ENCODE peak calls at places on chromosome 18, in four cellular contexts. One of them, this sample, is unnamed.

GRCh38 chr18:79529296-79529695 is 133.6 kb downstream of the NFATC1 start:
- DNase-seq in choroid plexus epithelial cell: no peak
- DNase-seq in GM23248: no peak
- DNase-seq in iris pigment epithelial cell: no peak
- DNase-seq in this sample: no peak

GRCh38 chr18:78971511-78972245 is 7.9 kb upstream of the SALL3 start:
- DNase-seq in choroid plexus epithelial cell: no peak
- DNase-seq in GM23248: no peak
- DNase-seq in iris pigment epithelial cell: no peak
- DNase-seq in this sample: no peak

GRCh38 chr18:49850636-49851035 is 37.3 kb upstream of the ACAA2 start:
- DNase-seq in choroid plexus epithelial cell: no peak
- DNase-seq in GM23248: no peak
- DNase-seq in iris pigment epithelial cell: no peak
- DNase-seq in this sample: no peak

GRCh38 chr18:63681449-63682381 is 20.0 kb upstream of the SERPINB3 start:
- DNase-seq in iris pigment epithelial cell: no peak
- DNase-seq in choroid plexus epithelial cell: no peak
- DNase-seq in GM23248: peak
- DNase-seq in this sample: no peak

GRCh38 chr18:2654105-2654827 is 1.3 kb upstream of the SMCHD1 start:
- DNase-seq in iris pigment epithelial cell: peak
- DNase-seq in choroid plexus epithelial cell: peak
- DNase-seq in GM23248: peak
- DNase-seq in this sample: no peak

GRCh38 chr18:79047556-79048244 is 21.5 kb upstream of the ATP9B start:
- DNase-seq in iris pigment epithelial cell: no peak
- DNase-seq in GM23248: no peak
- DNase-seq in choroid plexus epithelial cell: no peak
- DNase-seq in this sample: no peak

GRCh38 chr18:28108801-28109200 is 68.1 kb downstream of the CDH2 start:
- DNase-seq in iris pigment epithelial cell: no peak
- DNase-seq in choroid plexus epithelial cell: peak
- DNase-seq in GM23248: peak
- DNase-seq in this sample: no peak

GRCh38 chr18:3055201-3055600 is 42.3 kb upstream of the LPIN2 start:
- DNase-seq in GM23248: no peak
- DNase-seq in iris pigment epithelial cell: peak
- DNase-seq in choroid plexus epithelial cell: peak
- DNase-seq in this sample: no peak

GRCh38 chr18:45423664-45424063 is 191.6 kb upstream of the SLC14A2 start:
- DNase-seq in choroid plexus epithelial cell: no peak
- DNase-seq in GM23248: no peak
- DNase-seq in iris pigment epithelial cell: no peak
- DNase-seq in this sample: no peak

GRCh38 chr18:48592540-48592939 is 53.7 kb downstream of the CTIF start:
- DNase-seq in GM23248: no peak
- DNase-seq in choroid plexus epithelial cell: no peak
- DNase-seq in iris pigment epithelial cell: no peak
- DNase-seq in this sample: no peak

GRCh38 chr18:37525302-37525585 is 40.4 kb downstream of the CELF4 start:
- DNase-seq in iris pigment epithelial cell: no peak
- DNase-seq in choroid plexus epithelial cell: no peak
- DNase-seq in GM23248: no peak
- DNase-seq in this sample: no peak

GRCh38 chr18:53817976-53818950 is 406.2 kb downstream of the MBD2 start:
- DNase-seq in GM23248: peak
- DNase-seq in choroid plexus epithelial cell: no peak
- DNase-seq in iris pigment epithelial cell: no peak
- DNase-seq in this sample: no peak

GRCh38 chr18:71047882-71048281 is 759.0 kb downstream of the SOCS6 start:
- DNase-seq in iris pigment epithelial cell: no peak
- DNase-seq in GM23248: no peak
- DNase-seq in choroid plexus epithelial cell: no peak
- DNase-seq in this sample: no peak

GRCh38 chr18:59564516-59564915 is 132.7 kb downstream of the CCBE1 start:
- DNase-seq in iris pigment epithelial cell: no peak
- DNase-seq in choroid plexus epithelial cell: no peak
- DNase-seq in GM23248: no peak
- DNase-seq in this sample: no peak